ENCODE peak calls at places on chromosomes 5 and 9, in five cellular contexts. Z, T, M, W and K are unnamed samples.

GRCh38 chr5:123036391-123037103 is at the start of gene PPIC:
- DNase-seq in Z (peak; percentile 90), T (peak; percentile 81), M (peak; percentile 69), W (peak; percentile 72), K (peak; percentile 73)

GRCh38 chr5:30764704-30765103 is 428.8 kb upstream of the CDH6 start:
- DNase-seq in Z (no peak), T (no peak), M (peak; percentile 49), W (peak; percentile 12), K (no peak)

GRCh38 chr9:127219533-127219932 is 45.0 kb upstream of the GARNL3 start:
- DNase-seq in Z (no peak), T (no peak), M (no peak), W (no peak), K (peak; percentile 80)

GRCh38 chr5:154430961-154431630 is 14.7 kb upstream of the SAP30L start:
- DNase-seq in Z (no peak), T (no peak), M (no peak), W (no peak), K (peak; percentile 36)

GRCh38 chr5:176166427-176166826 is 71.8 kb upstream of the SIMC1 start:
- DNase-seq in Z (no peak), T (no peak), M (no peak), W (peak; percentile 30), K (no peak)

GRCh38 chr5:107705390-107706014 is 34.8 kb upstream of the EFNA5 start:
- DNase-seq in Z (no peak), T (peak; percentile 33), M (peak; percentile 70), W (peak; percentile 94), K (no peak)

GRCh38 chr5:96657068-96657467 is 5.1 kb upstream of the CAST start:
- DNase-seq in Z (no peak), T (peak; percentile 94), M (peak; percentile 96), W (peak; percentile 97), K (no peak)

GRCh38 chr5:111603446-111603827 is 91.1 kb upstream of the STARD4 start:
- DNase-seq in Z (no peak), T (peak; percentile 62), M (peak; percentile 88), W (no peak), K (no peak)

GRCh38 chr9:126614455-126615248 is 924 bp downstream of the LMX1B start:
- DNase-seq in Z (no peak), T (no peak), M (no peak), W (no peak), K (no peak)

GRCh38 chr5:176664479-176664878 is 17.2 kb downstream of the TSPAN17 start:
- DNase-seq in Z (no peak), T (no peak), M (no peak), W (no peak), K (no peak)

GRCh38 chr9:118522093-118523028 is 818.2 kb downstream of the TLR4 start:
- DNase-seq in Z (peak; percentile 23), T (peak; percentile 19), M (peak; percentile 32), W (peak; percentile 38), K (no peak)

GRCh38 chr9:89277454-89277853 is 33.5 kb upstream of the CKS2 start:
- DNase-seq in Z (no peak), T (peak; percentile 63), M (peak; percentile 9), W (no peak), K (no peak)

GRCh38 chr9:2427016-2427891 is 194.3 kb upstream of the VLDLR start:
- DNase-seq in Z (peak; percentile 56), T (no peak), M (no peak), W (peak; percentile 83), K (no peak)

GRCh38 chr9:19028835-19029451 is 4.1 kb downstream of the SAXO1 start:
- DNase-seq in Z (no peak), T (peak; percentile 83), M (peak; percentile 33), W (peak; percentile 52), K (peak; percentile 44)

GRCh38 chr9:120579750-120580590 is at the start of gene CDK5RAP2:
- DNase-seq in Z (peak; percentile 94), T (peak; percentile 98), M (peak; percentile 95), W (peak; percentile 96), K (peak; percentile 98)

GRCh38 chr9:120580591-120580896 is 577 bp upstream of the CDK5RAP2 start:
- DNase-seq in Z (no peak), T (no peak), M (no peak), W (no peak), K (no peak)

GRCh38 chr9:120579139-120579749 is 723 bp downstream of the CDK5RAP2 start:
- DNase-seq in Z (no peak), T (no peak), M (no peak), W (peak; percentile 22), K (no peak)

GRCh38 chr9:120574473-120574872 is 5.5 kb downstream of the CDK5RAP2 start:
- DNase-seq in Z (no peak), T (no peak), M (no peak), W (no peak), K (no peak)

DNA sequence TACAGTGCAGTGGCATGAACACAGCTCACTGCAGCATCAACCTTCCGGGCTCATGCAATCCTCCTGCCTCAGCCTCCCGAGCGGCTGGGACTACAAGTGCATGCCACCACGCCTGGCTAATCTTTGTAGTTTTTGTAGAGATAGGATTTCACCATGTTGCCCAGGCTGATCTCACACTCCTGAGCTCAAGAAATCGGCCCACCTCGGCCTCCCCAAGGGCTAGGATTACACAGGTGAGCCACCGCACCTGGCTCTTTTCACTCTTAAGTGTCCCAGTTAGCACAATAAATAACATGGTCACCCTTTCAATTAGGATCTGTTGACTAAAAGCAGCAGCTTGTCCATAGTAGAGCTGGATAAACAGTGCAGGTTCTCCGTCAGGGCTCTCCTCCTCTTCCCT is 1.4 kb downstream of the CDK5RAP2 start:
- DNase-seq in Z (no peak), T (no peak), M (no peak), W (no peak), K (no peak)
- H3K4me3 ChIP-seq in Z (peak overlapping the region; percentile 96), T (peak overlapping the region; percentile 77), M (peak overlapping the region; percentile 88), W (no peak overlapping the region), K (no peak overlapping the region)

GRCh38 chr9:72807765-72808445 is 144.9 kb downstream of the ALDH1A1 start:
- DNase-seq in Z (no peak), T (no peak), M (no peak), W (peak; percentile 20), K (no peak)
- TF ChIP-seq CTCF in Z (no peak), T (peak; percentile 19), M (peak; percentile 18), W (peak; percentile 36), K (no peak)

DNA sequence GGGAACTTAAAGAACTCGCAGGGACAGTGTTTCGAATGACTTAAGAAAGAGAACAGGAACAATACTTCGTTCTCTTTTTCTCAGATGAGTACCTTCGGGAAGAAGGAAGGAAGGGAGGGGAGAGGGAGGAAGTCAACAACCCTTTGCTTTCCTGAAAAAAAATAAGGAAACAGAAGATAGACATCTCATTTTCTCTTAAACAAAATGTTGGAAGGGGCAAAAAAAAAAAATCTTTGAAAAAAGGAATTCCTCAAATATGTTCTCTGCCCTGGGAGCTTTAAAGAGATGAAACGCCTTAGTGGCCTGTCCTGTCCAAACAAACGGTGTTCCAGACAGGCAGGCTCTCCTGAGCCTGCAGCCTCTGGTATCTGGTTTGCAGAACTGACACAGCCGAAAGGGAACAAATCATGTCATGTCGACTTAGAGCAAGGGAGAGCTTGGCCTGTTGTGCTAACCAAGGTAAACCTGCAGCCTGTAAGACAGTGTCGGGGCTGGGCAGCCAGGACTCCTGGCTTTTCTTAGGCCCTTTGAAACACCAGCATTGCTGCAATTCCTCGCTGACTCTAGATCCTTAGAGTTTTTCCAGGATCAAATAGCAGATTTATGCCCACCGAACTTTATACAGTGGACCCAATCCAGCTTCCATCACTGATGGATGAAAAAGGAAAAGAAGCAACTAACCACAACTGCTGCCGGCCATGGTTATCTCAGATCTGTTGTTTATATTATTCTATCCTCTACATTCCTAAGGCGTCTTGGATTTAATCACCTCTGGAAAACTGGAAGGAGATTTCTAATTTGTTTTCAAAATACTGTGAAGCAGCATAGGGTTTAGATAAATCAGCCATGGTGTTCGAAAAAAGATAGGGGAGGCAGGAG is at the start of gene ZNF366:
- DNase-seq in Z (no peak), T (no peak), M (peak; percentile 64), W (no peak), K (no peak)
- H3K4me3 ChIP-seq in Z (peak within 1 kb of the TSS; percentile 61), T (no peak within 1 kb of the TSS), M (no peak within 1 kb of the TSS), W (no peak within 1 kb of the TSS), K (no peak within 1 kb of the TSS)

DNA sequence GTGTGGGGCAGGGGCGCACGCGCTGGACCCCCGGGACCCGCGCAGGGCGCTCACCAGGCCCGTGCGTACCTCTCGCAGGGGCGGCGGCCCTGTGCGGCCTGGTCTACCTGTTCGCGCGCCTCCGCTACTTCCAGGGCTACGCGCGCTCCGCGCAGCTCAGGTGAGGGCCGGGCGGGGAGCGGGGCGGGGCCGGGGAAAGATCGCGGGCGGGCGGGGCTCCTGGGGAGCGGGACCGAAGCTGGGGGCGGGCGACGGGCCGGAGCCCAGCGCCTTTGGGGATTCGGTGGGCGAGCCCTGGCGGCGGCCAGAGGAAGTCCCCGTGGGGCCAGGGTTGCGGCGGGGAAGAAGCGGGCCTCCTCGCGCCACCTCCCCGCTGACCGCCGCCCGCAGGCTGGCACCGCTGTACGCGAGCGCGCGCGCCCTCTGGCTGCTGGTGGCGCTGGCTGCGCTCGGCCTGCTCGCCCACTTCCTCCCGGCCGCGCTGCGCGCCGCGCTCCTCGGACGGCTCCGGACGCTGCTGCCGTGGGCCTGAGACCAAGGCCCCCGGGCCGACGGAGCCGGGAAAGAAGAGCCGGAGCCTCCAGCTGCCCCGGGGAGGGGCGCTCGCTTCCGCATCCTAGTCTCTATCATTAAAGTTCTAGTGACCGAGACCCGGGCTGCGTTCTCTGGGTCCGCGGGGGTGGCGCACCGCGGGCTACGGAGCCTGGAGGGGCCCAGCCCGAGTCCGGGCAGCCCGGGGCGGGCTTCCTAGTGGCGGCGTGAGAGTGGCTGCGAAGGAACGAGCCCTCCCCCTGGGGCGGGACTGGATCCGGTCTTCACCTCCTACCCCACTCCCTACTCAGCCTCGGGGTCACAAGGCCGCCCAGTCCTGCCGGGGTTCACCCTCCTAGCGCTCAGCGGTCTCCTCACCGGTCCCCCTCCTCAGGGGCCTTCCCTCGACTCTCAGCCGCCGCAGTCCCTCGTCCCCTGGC is 2.4 kb downstream of the LTC4S start:
- DNase-seq in Z (peak; percentile 85), T (peak; percentile 78), M (peak; percentile 65), W (peak; percentile 52), K (peak; percentile 70)
- TF ChIP-seq CTCF in Z (peak; percentile 93), T (peak; percentile 33), M (peak; percentile 13), W (peak; percentile 74), K (no peak)

DNA sequence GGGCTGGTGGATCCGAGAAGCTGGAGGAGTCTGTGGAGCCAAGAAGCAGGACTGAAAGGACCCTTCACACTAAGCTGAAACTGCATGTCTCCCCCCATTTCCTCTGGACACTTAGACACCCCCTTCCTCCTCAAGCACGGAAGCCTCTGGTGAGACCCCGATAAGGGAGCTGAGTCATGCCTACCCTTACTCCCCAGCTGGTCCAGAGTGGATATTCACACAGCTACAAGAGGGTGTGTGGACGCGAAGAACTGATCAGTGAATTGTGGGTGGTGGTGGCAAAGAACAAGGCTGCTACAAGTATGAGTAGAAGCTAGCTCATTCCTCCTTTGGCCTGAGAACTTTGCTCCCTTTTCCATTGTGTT is 4.3 kb downstream of the TLN1 start:
- DNase-seq in Z (no peak), T (no peak), M (no peak), W (no peak), K (no peak)
- H3K4me3 ChIP-seq in Z (peak overlapping the region; percentile 82), T (peak overlapping the region; percentile 96), M (peak overlapping the region; percentile 93), W (no peak overlapping the region), K (no peak overlapping the region)

GRCh38 chr5:39137391-39138181 is 63.4 kb upstream of the RICTOR start:
- DNase-seq in Z (no peak), T (no peak), M (no peak), W (peak; percentile 21), K (no peak)
- TF ChIP-seq CTCF in Z (no peak), T (peak; percentile 9), M (peak; percentile 8), W (peak; percentile 19), K (no peak)